ENCODE peak calls at places on chromosome 1, in nine cellular contexts. Z is heart right ventricle; W is heart left ventricle; K is HL-60; J is tibial artery; S is NB4; U is CD8-positive, alpha-beta T cell; V is left ventricle myocardium inferior; E is BJ. Q is an unnamed sample.

GRCh38 chr1:4005431-4005830 is 105.4 kb upstream of the C1orf174 start:
- DNase-seq in Z (no peak), W (no peak), K (no peak), J (no peak), S (no peak), U (no peak), V (no peak), E (no peak), Q (no peak)

GRCh38 chr1:203593723-203594122 is 32.9 kb upstream of the ATP2B4 start:
- DNase-seq in Z (peak), W (no peak), K (no peak), J (no peak), S (peak), U (peak), V (no peak), E (no peak), Q (no peak)

GRCh38 chr1:24009406-24009805 is 29.3 kb upstream of the SRSF10 start:
- DNase-seq in Z (no peak), W (no peak), K (no peak), J (no peak), S (no peak), U (no peak), V (no peak), E (no peak), Q (no peak)

GRCh38 chr1:234996245-234996757 is 132.3 kb downstream of the TOMM20 start:
- DNase-seq in Z (no peak), W (no peak), K (no peak), J (no peak), S (no peak), U (no peak), V (no peak), E (no peak), Q (no peak)

GRCh38 chr1:98672184-98672583 is 10.7 kb downstream of the SNX7 start:
- DNase-seq in Z (no peak), W (no peak), K (no peak), J (no peak), S (no peak), U (no peak), V (no peak), E (no peak), Q (no peak)

GRCh38 chr1:221877365-221877764 is 135.5 kb upstream of the DUSP10 start:
- DNase-seq in Z (no peak), W (no peak), K (no peak), J (no peak), S (no peak), U (no peak), V (no peak), E (no peak), Q (no peak)

GRCh38 chr1:58881471-58881994 is 97.7 kb upstream of the JUN start:
- DNase-seq in Z (no peak), W (no peak), K (no peak), J (peak), S (peak), U (no peak), V (no peak), E (peak), Q (no peak)

GRCh38 chr1:219324629-219325367 is 151.1 kb downstream of the LYPLAL1 start:
- DNase-seq in Z (no peak), W (no peak), K (peak), J (no peak), S (peak), U (no peak), V (no peak), E (peak), Q (peak)

GRCh38 chr1:19387045-19387467 is 74.9 kb downstream of the SLC66A1 start:
- DNase-seq in Z (no peak), W (no peak), K (no peak), J (no peak), S (no peak), U (no peak), V (no peak), E (no peak), Q (no peak)

GRCh38 chr1:18294437-18295176 is 186.1 kb upstream of the KLHDC7A start:
- DNase-seq in Z (no peak), W (no peak), K (no peak), J (no peak), S (no peak), U (no peak), V (no peak), E (no peak), Q (no peak)

GRCh38 chr1:29883360-29883759 is 647.0 kb downstream of the PTPRU start:
- DNase-seq in Z (no peak), W (no peak), K (no peak), J (no peak), S (no peak), U (no peak), V (no peak), E (no peak), Q (no peak)

GRCh38 chr1:27496604-27497155 is 6.7 kb upstream of the WASF2 start:
- DNase-seq in Z (peak), W (peak), K (no peak), J (no peak), S (peak), U (no peak), V (peak), E (no peak), Q (no peak)

GRCh38 chr1:214281902-214282695 is 1.1 kb downstream of the SMYD2 start:
- DNase-seq in Z (peak), W (peak), K (peak), J (peak), S (peak), U (no peak), V (no peak), E (no peak), Q (no peak)

GRCh38 chr1:241276391-241276790 is 80.6 kb downstream of the RGS7 start:
- DNase-seq in Z (no peak), W (no peak), K (no peak), J (no peak), S (no peak), U (no peak), V (no peak), E (no peak), Q (no peak)

GRCh38 chr1:39720094-39720999 is 18.3 kb upstream of the PPIE start:
- DNase-seq in Z (no peak), W (no peak), K (no peak), J (no peak), S (peak), U (no peak), V (no peak), E (peak), Q (peak)

GRCh38 chr1:232596666-232597303 is 33.1 kb downstream of the SIPA1L2 start:
- DNase-seq in Z (no peak), W (no peak), K (no peak), J (no peak), S (no peak), U (no peak), V (no peak), E (no peak), Q (no peak)

GRCh38 chr1:24036080-24036479 is 56.0 kb upstream of the SRSF10 start:
- DNase-seq in Z (no peak), W (no peak), K (no peak), J (no peak), S (no peak), U (no peak), V (no peak), E (no peak), Q (no peak)

GRCh38 chr1:22141948-22142314 is 966 bp downstream of the WNT4 start:
- DNase-seq in Z (no peak), W (no peak), K (no peak), J (no peak), S (no peak), U (no peak), V (no peak), E (no peak), Q (no peak)

GRCh38 chr1:83985048-83985447 is 13.9 kb downstream of the TTLL7 start:
- DNase-seq in Z (no peak), W (no peak), K (no peak), J (no peak), S (no peak), U (no peak), V (no peak), E (no peak), Q (no peak)

GRCh38 chr1:22709227-22709626 is 1.4 kb upstream of the EPHB2 start:
- DNase-seq in Z (no peak), W (no peak), K (no peak), J (no peak), S (no peak), U (no peak), V (no peak), E (no peak), Q (no peak)

GRCh38 chr1:86227026-86227425 is 70.5 kb upstream of the COL24A1 start:
- DNase-seq in Z (no peak), W (no peak), K (no peak), J (no peak), S (no peak), U (no peak), V (no peak), E (no peak), Q (no peak)

GRCh38 chr1:1599030-1599916 is 662 bp downstream of the FNDC10 start:
- DNase-seq in Z (peak), W (no peak), K (no peak), J (no peak), S (peak), U (no peak), V (no peak), E (no peak), Q (no peak)

GRCh38 chr1:227395391-227396028 is 77.2 kb upstream of the CDC42BPA start:
- DNase-seq in Z (no peak), W (no peak), K (no peak), J (no peak), S (no peak), U (no peak), V (no peak), E (no peak), Q (no peak)

GRCh38 chr1:229952670-229953520 is 114.1 kb upstream of the GALNT2 start:
- DNase-seq in Z (no peak), W (no peak), K (no peak), J (no peak), S (no peak), U (no peak), V (no peak), E (no peak), Q (no peak)

GRCh38 chr1:174023438-174023837 is 1.3 kb upstream of the RC3H1 start:
- DNase-seq in Z (no peak), W (no peak), K (peak), J (no peak), S (peak), U (no peak), V (no peak), E (no peak), Q (no peak)

GRCh38 chr1:23906731-23907130 is 6.4 kb downstream of the CNR2 start:
- DNase-seq in Z (no peak), W (no peak), K (no peak), J (no peak), S (no peak), U (no peak), V (no peak), E (no peak), Q (no peak)

GRCh38 chr1:77825356-77825709 is 45.9 kb downstream of the MIGA1 start:
- DNase-seq in Z (no peak), W (peak), K (peak), J (no peak), S (peak), U (no peak), V (no peak), E (peak), Q (peak)

GRCh38 chr1:201223852-201224670 is 33.4 kb downstream of the IGFN1 start:
- DNase-seq in Z (no peak), W (no peak), K (no peak), J (no peak), S (no peak), U (no peak), V (no peak), E (no peak), Q (no peak)

GRCh38 chr1:232553050-232553754 is 76.7 kb downstream of the SIPA1L2 start:
- DNase-seq in Z (peak), W (peak), K (no peak), J (no peak), S (no peak), U (no peak), V (peak), E (no peak), Q (no peak)

GRCh38 chr1:111197598-111198289 is 2.7 kb downstream of the DENND2D start:
- DNase-seq in Z (no peak), W (no peak), K (no peak), J (no peak), S (peak), U (peak), V (no peak), E (no peak), Q (peak)

GRCh38 chr1:21352586-21352985 is 62.3 kb upstream of the ECE1 start:
- DNase-seq in Z (no peak), W (no peak), K (no peak), J (no peak), S (no peak), U (no peak), V (no peak), E (no peak), Q (no peak)

GRCh38 chr1:241356519-241357365 is at the start of gene RGS7:
- DNase-seq in Z (peak), W (peak), K (no peak), J (no peak), S (no peak), U (no peak), V (peak), E (no peak), Q (peak)

GRCh38 chr1:150006881-150007401 is 3.6 kb downstream of the OTUD7B start:
- DNase-seq in Z (no peak), W (no peak), K (no peak), J (no peak), S (no peak), U (no peak), V (no peak), E (no peak), Q (no peak)

GRCh38 chr1:89271616-89272015 is 1.0 kb downstream of the GBP5 start:
- DNase-seq in Z (no peak), W (no peak), K (no peak), J (no peak), S (peak), U (no peak), V (no peak), E (peak), Q (no peak)

GRCh38 chr1:72284398-72285073 is 2.2 kb upstream of the NEGR1 start:
- DNase-seq in Z (peak), W (peak), K (no peak), J (peak), S (peak), U (no peak), V (peak), E (peak), Q (peak)

GRCh38 chr1:216805233-216805632 is 82.0 kb upstream of the ESRRG start:
- DNase-seq in Z (no peak), W (no peak), K (no peak), J (no peak), S (no peak), U (no peak), V (no peak), E (no peak), Q (no peak)

GRCh38 chr1:40462956-40463590 is 12.8 kb downstream of the ZFP69B start:
- DNase-seq in Z (no peak), W (no peak), K (no peak), J (no peak), S (no peak), U (no peak), V (no peak), E (no peak), Q (no peak)

GRCh38 chr1:152034324-152034653 is 2.5 kb downstream of the S100A11 start:
- DNase-seq in Z (no peak), W (no peak), K (no peak), J (no peak), S (no peak), U (no peak), V (no peak), E (no peak), Q (no peak)
- H3K4me3 ChIP-seq in Z (peak), W (peak), K (peak), J (peak), S (peak), U (peak), V (peak), E (peak), Q (peak)

GRCh38 chr1:52603301-52603675 is 1.1 kb downstream of the GPX7 start:
- DNase-seq in Z (no peak), W (no peak), K (no peak), J (no peak), S (no peak), U (no peak), V (no peak), E (no peak), Q (no peak)
- H3K4me3 ChIP-seq in Z (peak), W (peak), K (no peak), J (peak), S (peak), U (peak), V (peak), E (peak), Q (peak)

GRCh38 chr1:26200413-26200812 is 10.0 kb downstream of the CATSPER4 start:
- DNase-seq in Z (no peak), W (no peak), K (no peak), J (no peak), S (no peak), U (no peak), V (no peak), E (no peak), Q (no peak)
- H3K4me3 ChIP-seq in Z (no peak), W (no peak), K (no peak), J (no peak), S (no peak), U (no peak), V (no peak), E (no peak), Q (no peak)

GRCh38 chr1:117585086-117585485 is 20.8 kb upstream of the TENT5C start:
- DNase-seq in Z (no peak), W (no peak), K (no peak), J (no peak), S (no peak), U (no peak), V (no peak), E (no peak), Q (no peak)
- H3K4me3 ChIP-seq in Z (no peak), W (no peak), K (no peak), J (no peak), S (no peak), U (no peak), V (no peak), E (no peak), Q (no peak)

GRCh38 chr1:110086959-110087358 is 16.5 kb upstream of the ALX3 start:
- DNase-seq in Z (no peak), W (no peak), K (no peak), J (no peak), S (no peak), U (no peak), V (no peak), E (no peak), Q (no peak)

GRCh38 chr1:110082477-110082876 is 12.0 kb upstream of the ALX3 start:
- DNase-seq in Z (no peak), W (no peak), K (no peak), J (no peak), S (no peak), U (no peak), V (no peak), E (no peak), Q (no peak)

GRCh38 chr1:110085666-110086065 is 15.2 kb upstream of the ALX3 start:
- DNase-seq in Z (no peak), W (no peak), K (no peak), J (no peak), S (no peak), U (no peak), V (no peak), E (no peak), Q (no peak)

GRCh38 chr1:110083453-110084225 is 13.2 kb upstream of the ALX3 start:
- DNase-seq in Z (no peak), W (no peak), K (no peak), J (no peak), S (no peak), U (no peak), V (no peak), E (no peak), Q (no peak)

GRCh38 chr1:110084226-110085078 is 14.0 kb upstream of the ALX3 start:
- DNase-seq in Z (peak), W (peak), K (no peak), J (peak), S (peak), U (no peak), V (peak), E (no peak), Q (peak)
- H3K4me3 ChIP-seq in Z (peak), W (peak), K (peak), J (peak), S (peak), U (peak), V (peak), E (peak), Q (peak)

GRCh38 chr1:35603941-35604340 is 30.8 kb downstream of the TFAP2E start:
- DNase-seq in Z (no peak), W (no peak), K (no peak), J (no peak), S (no peak), U (no peak), V (no peak), E (no peak), Q (no peak)

GRCh38 chr1:35605071-35605881 is 32.2 kb downstream of the TFAP2E start:
- DNase-seq in Z (no peak), W (no peak), K (no peak), J (no peak), S (no peak), U (no peak), V (no peak), E (no peak), Q (no peak)

GRCh38 chr1:35600593-35600992 is 27.5 kb downstream of the TFAP2E start:
- DNase-seq in Z (no peak), W (no peak), K (no peak), J (no peak), S (no peak), U (no peak), V (no peak), E (no peak), Q (no peak)

GRCh38 chr1:35603468-35603867 is 30.4 kb downstream of the TFAP2E start:
- DNase-seq in Z (no peak), W (no peak), K (no peak), J (no peak), S (no peak), U (no peak), V (no peak), E (no peak), Q (no peak)

GRCh38 chr1:35605882-35606182 is 32.7 kb downstream of the TFAP2E start:
- DNase-seq in Z (no peak), W (no peak), K (no peak), J (no peak), S (no peak), U (no peak), V (no peak), E (peak), Q (no peak)
- H3K4me3 ChIP-seq in Z (no peak), W (no peak), K (no peak), J (no peak), S (no peak), U (no peak), V (no peak), E (no peak), Q (no peak)

Q was measured in GM06990.